ENCODE peak calls at places on chromosome 9, in nine cellular contexts. V is neural crest cell, E is body of pancreas, F is AG20443, R is Caki2, W is posterior vena cava, P is SK-N-SH, Q is mesothelial cell of epicardium, A is anterior cingulate cortex. H is an unnamed sample.

GRCh38 chr9:112112941-112113399 is 62.1 kb downstream of the SUSD1 start:
- DNase-seq in P (peak), E (peak), A (no peak), W (no peak), V (no peak), F (peak), Q (no peak), R (peak), H (peak)

GRCh38 chr9:71364196-71364955 is 243.0 kb upstream of the TRPM3 start:
- DNase-seq in E (no peak), V (no peak), A (no peak), F (peak), W (no peak), R (no peak), P (no peak), Q (no peak), H (no peak)

GRCh38 chr9:110016340-110016739 is 191.6 kb downstream of the C9orf152 start:
- DNase-seq in Q (no peak), F (peak), P (peak), V (no peak), A (no peak), W (no peak), E (no peak), R (no peak), H (no peak)

GRCh38 chr9:128025756-128026155 is 41.4 kb downstream of the NAIF1 start:
- DNase-seq in Q (no peak), R (no peak), E (no peak), W (no peak), A (no peak), F (no peak), V (no peak), P (no peak), H (no peak)

GRCh38 chr9:33103381-33104110 is 27.1 kb upstream of the SMU1 start:
- DNase-seq in P (no peak), V (no peak), W (no peak), F (no peak), R (no peak), E (no peak), Q (no peak), A (no peak), H (no peak)

GRCh38 chr9:122111413-122112085 is 18.4 kb upstream of the TTLL11 start:
- DNase-seq in P (peak), E (no peak), Q (no peak), A (no peak), R (no peak), F (no peak), W (no peak), V (no peak), H (no peak)

GRCh38 chr9:137755261-137755927 is 122.2 kb upstream of the CACNA1B start:
- DNase-seq in Q (no peak), E (no peak), A (no peak), R (no peak), F (no peak), P (no peak), V (no peak), W (no peak), H (no peak)

GRCh38 chr9:35748858-35749514 is at the start of the genes GBA2 and RGP1:
- DNase-seq in R (peak), W (peak), A (peak), Q (peak), F (peak), V (peak), E (peak), P (peak), H (peak)

GRCh38 chr9:129569506-129570449 is 51.1 kb downstream of the C9orf50 start:
- DNase-seq in R (no peak), F (no peak), W (no peak), A (no peak), E (peak), V (no peak), P (peak), Q (peak), H (peak)

GRCh38 chr9:37251452-37251851 is 131.1 kb downstream of the ZCCHC7 start:
- DNase-seq in V (peak), A (no peak), E (no peak), R (no peak), F (no peak), P (no peak), W (no peak), Q (no peak), H (no peak)

GRCh38 chr9:97983524-97984187 is 515 bp downstream of the ANP32B start:
- DNase-seq in V (no peak), A (peak), P (peak), E (peak), W (peak), Q (peak), R (no peak), F (peak), H (peak)

GRCh38 chr9:124381073-124381945 is 33.9 kb downstream of the PSMB7 start:
- DNase-seq in Q (no peak), A (no peak), R (no peak), F (peak), W (no peak), E (no peak), P (no peak), V (no peak), H (no peak)

GRCh38 chr9:125513634-125514413 is 193.2 kb downstream of the MAPKAP1 start:
- DNase-seq in P (no peak), A (no peak), E (peak), W (no peak), R (peak), Q (no peak), F (peak), V (no peak), H (peak)

GRCh38 chr9:6686396-6686795 is 40.9 kb upstream of the GLDC start:
- DNase-seq in F (peak), A (no peak), E (no peak), W (no peak), P (no peak), Q (no peak), V (no peak), R (no peak), H (no peak)